ENCODE peak calls at places on chromosome X, in seven cellular contexts. X is cardiac fibroblast, F is body of pancreas, I is pancreas, L is fibroblast of the aortic adventitia, W is breast epithelium, C is fibroblast of lung. T is an unnamed sample.

GRCh38 chrX:97328853-97329252 is 445.1 kb downstream of the RPA4 start:
- DNase-seq in X (no peak), F (no peak), I (no peak), L (no peak), W (no peak), C (no peak), T (no peak)

GRCh38 chrX:68795741-68796140 is 33.1 kb upstream of the EFNB1 start:
- DNase-seq in X (no peak), F (no peak), I (no peak), L (no peak), W (no peak), C (no peak), T (no peak)

GRCh38 chrX:54495814-54496516 is at the start of gene FGD1:
- DNase-seq in X (peak), F (peak), I (peak), L (peak), W (peak), C (peak), T (peak)

GRCh38 chrX:19514791-19515614 is at the start of gene MAP3K15:
- DNase-seq in X (peak), F (peak), I (peak), L (no peak), W (no peak), C (peak), T (peak)

GRCh38 chrX:100413231-100413630 is 3.2 kb upstream of the PCDH19 start:
- DNase-seq in X (peak), F (peak), I (no peak), L (peak), W (no peak), C (peak), T (peak)

GRCh38 chrX:116232833-116233232 is 62.3 kb downstream of the AGTR2 start:
- DNase-seq in X (peak), F (no peak), I (no peak), L (peak), W (no peak), C (peak), T (no peak)

GRCh38 chrX:114344756-114345155 is 239.1 kb upstream of the HTR2C start:
- DNase-seq in X (peak), F (no peak), I (no peak), L (peak), W (no peak), C (peak), T (peak)

GRCh38 chrX:17788439-17788838 is 51.1 kb downstream of the SCML1 start:
- DNase-seq in X (peak), F (peak), I (peak), L (peak), W (peak), C (peak), T (peak)

GRCh38 chrX:151870603-151871002 is 42.1 kb upstream of the MAGEA4 start:
- DNase-seq in X (peak), F (no peak), I (no peak), L (peak), W (no peak), C (peak), T (no peak)

GRCh38 chrX:16671005-16671404 is 21.0 kb downstream of the S100G start:
- DNase-seq in X (peak), F (no peak), I (no peak), L (peak), W (no peak), C (peak), T (peak)

GRCh38 chrX:150499240-150499639 is 69.2 kb upstream of the MTM1 start:
- DNase-seq in X (no peak), F (no peak), I (no peak), L (no peak), W (no peak), C (no peak), T (no peak)

GRCh38 chrX:132373610-132374009 is 115.2 kb downstream of the MBNL3 start:
- DNase-seq in X (no peak), F (no peak), I (no peak), L (peak), W (no peak), C (no peak), T (no peak)
- TF ChIP-seq CTCF in X (no peak), F (no peak), I (no peak), L (no peak), W (no peak), C (no peak), T (no peak)

GRCh38 chrX:153494541-153495361 is at the start of gene BGN:
- DNase-seq in X (peak), F (no peak), I (no peak), L (peak), W (no peak), C (peak), T (peak)
- TF ChIP-seq CTCF in X (peak), F (no peak), I (no peak), L (peak), W (peak), C (peak), T (peak)

GRCh38 chrX:101617211-101618191 is at the start of gene ARMCX6:
- DNase-seq in X (peak), F (peak), I (peak), L (peak), W (peak), C (peak), T (peak)
- TF ChIP-seq CTCF in X (peak), F (peak), I (peak), L (peak), W (no peak), C (peak), T (peak)

GRCh38 chrX:49627030-49627777 is 28.4 kb downstream of the GAGE1 start:
- DNase-seq in X (no peak), F (peak), I (no peak), L (no peak), W (no peak), C (no peak), T (peak)
- TF ChIP-seq CTCF in X (peak), F (no peak), I (no peak), L (no peak), W (no peak), C (no peak), T (no peak)

DNA sequence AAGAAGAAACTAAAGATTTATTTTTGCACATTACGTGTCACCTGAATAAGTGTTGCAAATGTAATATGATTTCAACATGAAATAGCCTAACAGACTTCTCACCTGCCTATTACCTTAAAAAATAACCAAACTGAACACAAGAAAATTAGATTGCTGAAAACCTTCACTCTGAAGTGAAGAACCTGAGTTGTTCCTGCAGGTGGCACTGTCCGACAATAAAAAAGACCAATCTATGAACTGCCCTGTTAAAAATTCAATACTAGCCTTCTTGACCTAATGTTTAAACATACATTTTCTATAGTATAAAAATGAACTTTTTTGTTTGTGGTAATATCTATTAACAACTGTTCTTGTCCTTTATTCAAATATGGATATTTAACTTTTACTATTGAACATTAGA is 69.2 kb upstream of the PNPLA4 start:
- DNase-seq in X (peak), F (peak), I (no peak), L (peak), W (no peak), C (peak), T (peak)
- TF ChIP-seq CTCF in X (peak), F (peak), I (peak), L (no peak), W (peak), C (peak), T (peak)

GRCh38 chrX:154021131-154021611 is 1.5 kb upstream of the IRAK1 start:
- DNase-seq in X (peak), F (no peak), I (peak), L (peak), W (no peak), C (peak), T (no peak)
- TF ChIP-seq CTCF in X (no peak), F (no peak), I (no peak), L (no peak), W (no peak), C (no peak), T (no peak)

DNA sequence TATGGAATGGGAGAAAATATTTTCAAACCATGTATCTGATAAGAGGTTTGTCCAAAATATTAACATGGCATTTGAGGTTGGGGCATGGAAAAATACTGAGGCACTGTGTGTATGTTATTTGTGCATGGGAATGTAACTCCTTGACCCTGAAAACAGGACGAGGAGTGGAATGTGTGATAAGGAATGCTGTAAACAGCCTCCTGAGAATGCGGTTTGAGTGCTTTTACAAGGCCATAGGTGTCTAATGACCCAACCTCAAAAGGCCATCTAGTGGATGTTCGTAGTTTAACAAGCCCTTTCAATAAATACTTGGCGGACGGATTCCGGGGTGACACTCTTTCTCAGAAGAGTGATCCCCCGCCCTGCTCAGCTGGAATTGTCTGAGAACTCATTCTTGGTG is 162.9 kb upstream of the USP9X start:
- DNase-seq in X (peak), F (no peak), I (no peak), L (peak), W (no peak), C (peak), T (no peak)
- TF ChIP-seq CTCF in X (peak), F (no peak), I (no peak), L (peak), W (peak), C (peak), T (peak)

T was measured in nephron progenitor cell.